ENCODE peak calls at places on chromosomes 3 and 15, in nine cellular contexts. T is A549; G is lower lobe of right lung; Z is fibroblast of lung; L is OCI-LY7; F is thyroid gland; O is CD8-positive, alpha-beta T cell; E is aorta; I is right cardiac atrium. M is an unnamed sample.

GRCh38 chr15:52288051-52288942 is 7.3 kb downstream of the MYO5C start:
- DNase-seq in I (no peak), T (peak), F (peak), G (peak), E (no peak), O (no peak), L (no peak), Z (no peak), M (peak)

GRCh38 chr15:62745621-62746180 is 296.8 kb upstream of the TPM1 start:
- DNase-seq in E (no peak), G (no peak), O (no peak), L (no peak), Z (peak), I (no peak), F (no peak), T (no peak), M (no peak)

GRCh38 chr3:134795776-134796312 is 784 bp downstream of the EPHB1 start:
- DNase-seq in I (no peak), E (no peak), Z (peak), F (peak), O (no peak), T (peak), G (no peak), L (no peak), M (no peak)

GRCh38 chr15:43258781-43259180 is 7.9 kb downstream of the TGM5 start:
- DNase-seq in L (no peak), T (no peak), I (no peak), O (no peak), E (no peak), G (no peak), Z (no peak), F (no peak), M (no peak)

GRCh38 chr3:23172059-23172458 is 31.1 kb upstream of the UBE2E2 start:
- DNase-seq in G (no peak), Z (no peak), I (no peak), O (no peak), F (no peak), T (no peak), E (no peak), L (no peak), M (no peak)

GRCh38 chr3:182349051-182349450 is 444.3 kb upstream of the ATP11B start:
- DNase-seq in L (peak), Z (no peak), I (no peak), E (no peak), F (no peak), O (no peak), T (no peak), G (no peak), M (no peak)

GRCh38 chr15:38005949-38006800 is 71.7 kb downstream of the TMCO5A start:
- DNase-seq in L (no peak), F (no peak), G (no peak), T (no peak), E (no peak), Z (peak), O (no peak), I (no peak), M (no peak)

GRCh38 chr3:178583963-178584575 is 47.8 kb downstream of the KCNMB2 start:
- DNase-seq in F (no peak), I (no peak), G (no peak), Z (no peak), E (no peak), L (no peak), T (no peak), O (no peak), M (no peak)

GRCh38 chr15:72319360-72319984 is 485 bp downstream of the CELF6 start:
- DNase-seq in F (peak), E (peak), G (peak), L (no peak), Z (peak), O (peak), T (peak), I (peak), M (peak)

GRCh38 chr3:154872089-154872488 is 208.0 kb upstream of the MME start:
- DNase-seq in O (no peak), F (no peak), L (no peak), G (no peak), I (no peak), T (no peak), Z (no peak), E (no peak), M (no peak)

GRCh38 chr3:31132132-31132769 is 237.8 kb upstream of the GADL1 start:
- DNase-seq in Z (peak), G (no peak), F (no peak), I (no peak), O (no peak), L (peak), E (no peak), T (peak), M (no peak)

GRCh38 chr3:61903931-61904657 is 342.7 kb downstream of the PTPRG start:
- DNase-seq in F (peak), L (no peak), T (no peak), G (no peak), Z (peak), O (no peak), I (no peak), E (no peak), M (no peak)

GRCh38 chr3:120472121-120472844 is 21.5 kb upstream of the FSTL1 start:
- DNase-seq in Z (no peak), L (no peak), E (no peak), F (no peak), O (no peak), I (no peak), T (no peak), G (no peak), M (no peak)

GRCh38 chr15:25863968-25864580 is 947 bp upstream of the ATP10A start:
- DNase-seq in Z (no peak), I (no peak), G (no peak), E (no peak), L (no peak), O (no peak), T (no peak), F (no peak), M (no peak)

GRCh38 chr15:25860885-25861866 is 2.0 kb downstream of the ATP10A start:
- DNase-seq in E (no peak), Z (no peak), O (peak), F (no peak), G (no peak), T (no peak), L (peak), I (no peak), M (no peak)

GRCh38 chr15:25862469-25863066 is 559 bp downstream of the ATP10A start:
- DNase-seq in O (peak), G (peak), F (no peak), L (no peak), T (peak), I (no peak), Z (peak), E (peak), M (peak)

GRCh38 chr15:25863067-25863967 is at the start of gene ATP10A:
- DNase-seq in O (no peak), E (peak), L (no peak), G (peak), I (peak), F (no peak), Z (peak), T (peak), M (peak)

GRCh38 chr15:25862087-25862468 is 1.0 kb downstream of the ATP10A start:
- DNase-seq in Z (peak), F (no peak), I (no peak), O (no peak), E (no peak), G (no peak), L (no peak), T (peak), M (no peak)
- H3K27ac ChIP-seq in Z (peak), F (no peak), I (no peak), O (peak), E (peak), G (peak), L (no peak), T (peak), M (peak)

GRCh38 chr15:73362900-73363299 is 5.9 kb downstream of the HCN4 start:
- DNase-seq in Z (no peak), T (no peak), O (no peak), G (no peak), E (no peak), F (no peak), L (no peak), I (no peak), M (no peak)

GRCh38 chr15:73359653-73360052 is 9.1 kb downstream of the HCN4 start:
- DNase-seq in E (no peak), I (no peak), G (no peak), O (no peak), F (no peak), Z (no peak), T (no peak), L (no peak), M (no peak)

GRCh38 chr15:73357999-73358665 is 10.6 kb downstream of the HCN4 start:
- DNase-seq in O (no peak), F (no peak), Z (no peak), E (no peak), L (no peak), T (no peak), I (no peak), G (no peak), M (peak)

GRCh38 chr15:73364070-73364469 is 4.7 kb downstream of the HCN4 start:
- DNase-seq in G (no peak), O (no peak), L (no peak), I (no peak), F (no peak), E (no peak), T (no peak), Z (no peak), M (no peak)

GRCh38 chr15:73361331-73361730 is 7.4 kb downstream of the HCN4 start:
- DNase-seq in F (no peak), I (no peak), G (no peak), O (no peak), T (no peak), E (no peak), L (no peak), Z (no peak), M (no peak)
- H3K4me3 ChIP-seq in F (no peak), I (no peak), G (no peak), O (no peak), T (no peak), E (no peak), L (no peak), Z (no peak), M (no peak)

GRCh38 chr15:55532944-55533343 is 24.9 kb upstream of the DNAAF4 start:
- DNase-seq in T (no peak), O (no peak), F (no peak), L (peak), E (no peak), Z (no peak), G (no peak), I (no peak), M (no peak)
- H3K27ac ChIP-seq in T (no peak), O (no peak), F (no peak), L (no peak), E (no peak), Z (no peak), G (no peak), I (no peak), M (no peak)

GRCh38 chr15:76342046-76342381 is 5.4 kb downstream of the ISL2 start:
- DNase-seq in G (no peak), O (no peak), I (no peak), T (no peak), Z (no peak), F (no peak), E (no peak), L (no peak), M (peak)

GRCh38 chr15:76342382-76343201 is 6.0 kb downstream of the ISL2 start:
- DNase-seq in G (no peak), F (no peak), E (no peak), O (no peak), Z (no peak), L (no peak), T (no peak), I (no peak), M (no peak)

GRCh38 chr15:76340198-76340801 is 3.7 kb downstream of the ISL2 start:
- DNase-seq in F (no peak), O (no peak), I (no peak), L (no peak), G (peak), T (no peak), E (peak), Z (peak), M (no peak)

GRCh38 chr15:76340802-76341365 is 4.3 kb downstream of the ISL2 start:
- DNase-seq in L (no peak), I (no peak), Z (no peak), O (no peak), G (peak), E (peak), F (no peak), T (no peak), M (no peak)

GRCh38 chr15:76341366-76342045 is 4.9 kb downstream of the ISL2 start:
- DNase-seq in L (no peak), F (peak), Z (no peak), I (no peak), G (no peak), T (no peak), E (no peak), O (no peak), M (peak)
- H3K4me3 ChIP-seq in L (no peak), F (no peak), Z (no peak), I (no peak), G (peak), T (no peak), E (no peak), O (no peak), M (peak)

GRCh38 chr3:122773856-122774535 is 19.6 kb downstream of the HSPBAP1 start:
- DNase-seq in Z (no peak), G (no peak), O (no peak), T (no peak), I (no peak), L (peak), E (no peak), F (no peak), M (no peak)
- H3K27ac ChIP-seq in Z (no peak), G (peak), O (no peak), T (no peak), I (no peak), L (peak), E (no peak), F (no peak), M (peak)